ENCODE peak calls at places on chromosomes 4 and X, in nine cellular contexts. One of them, this sample, is unnamed.

GRCh38 chrX:27186671-27187070 is 276.5 kb downstream of the PPP4R3C start:
- DNase-seq in stimulated activated CD8-positive, alpha-beta memory T cell treated with anti-CD3 and anti-CD28 coated beads, Interleukin-4, amount 100 ng/mL, for 4 hours: no peak
- DNase-seq in cerebellar cortex: peak
- DNase-seq in PC-9: peak
- DNase-seq in cardiac septum: no peak
- DNase-seq in fibroblast of pulmonary artery: peak
- DNase-seq in CD4-positive, CD25-positive, alpha-beta regulatory T cell: peak
- DNase-seq in neural crest cell: peak
- DNase-seq in HS-5: peak
- DNase-seq in this sample: no peak

GRCh38 chrX:23844502-23845138 is 61.6 kb downstream of the SAT1 start:
- DNase-seq in stimulated activated CD8-positive, alpha-beta memory T cell treated with anti-CD3 and anti-CD28 coated beads, Interleukin-4, amount 100 ng/mL, for 4 hours: no peak
- DNase-seq in cerebellar cortex: peak
- DNase-seq in PC-9: no peak
- DNase-seq in cardiac septum: no peak
- DNase-seq in fibroblast of pulmonary artery: peak
- DNase-seq in CD4-positive, CD25-positive, alpha-beta regulatory T cell: no peak
- DNase-seq in neural crest cell: no peak
- DNase-seq in HS-5: no peak
- DNase-seq in this sample: peak

GRCh38 chr4:121256887-121257426 is 92.8 kb upstream of the TNIP3 start:
- DNase-seq in stimulated activated CD8-positive, alpha-beta memory T cell treated with anti-CD3 and anti-CD28 coated beads, Interleukin-4, amount 100 ng/mL, for 4 hours: no peak
- DNase-seq in cerebellar cortex: no peak
- DNase-seq in PC-9: no peak
- DNase-seq in cardiac septum: no peak
- DNase-seq in fibroblast of pulmonary artery: no peak
- DNase-seq in CD4-positive, CD25-positive, alpha-beta regulatory T cell: no peak
- DNase-seq in neural crest cell: no peak
- DNase-seq in HS-5: no peak
- DNase-seq in this sample: no peak

GRCh38 chrX:153450949-153451277 is 5.1 kb upstream of the TREX2 start:
- DNase-seq in stimulated activated CD8-positive, alpha-beta memory T cell treated with anti-CD3 and anti-CD28 coated beads, Interleukin-4, amount 100 ng/mL, for 4 hours: no peak
- DNase-seq in cerebellar cortex: no peak
- DNase-seq in PC-9: no peak
- DNase-seq in cardiac septum: peak
- DNase-seq in fibroblast of pulmonary artery: no peak
- DNase-seq in CD4-positive, CD25-positive, alpha-beta regulatory T cell: no peak
- DNase-seq in neural crest cell: no peak
- DNase-seq in HS-5: no peak
- DNase-seq in this sample: no peak

GRCh38 chr4:86845593-86845992 is 3.6 kb downstream of the SLC10A6 start:
- DNase-seq in stimulated activated CD8-positive, alpha-beta memory T cell treated with anti-CD3 and anti-CD28 coated beads, Interleukin-4, amount 100 ng/mL, for 4 hours: no peak
- DNase-seq in cerebellar cortex: no peak
- DNase-seq in PC-9: no peak
- DNase-seq in cardiac septum: no peak
- DNase-seq in fibroblast of pulmonary artery: no peak
- DNase-seq in CD4-positive, CD25-positive, alpha-beta regulatory T cell: no peak
- DNase-seq in neural crest cell: no peak
- DNase-seq in HS-5: no peak
- DNase-seq in this sample: no peak

GRCh38 chr4:88078592-88078991 is 71.2 kb downstream of the PKD2 start:
- DNase-seq in stimulated activated CD8-positive, alpha-beta memory T cell treated with anti-CD3 and anti-CD28 coated beads, Interleukin-4, amount 100 ng/mL, for 4 hours: no peak
- DNase-seq in cerebellar cortex: no peak
- DNase-seq in PC-9: no peak
- DNase-seq in cardiac septum: no peak
- DNase-seq in fibroblast of pulmonary artery: no peak
- DNase-seq in CD4-positive, CD25-positive, alpha-beta regulatory T cell: no peak
- DNase-seq in neural crest cell: no peak
- DNase-seq in HS-5: no peak
- DNase-seq in this sample: no peak

GRCh38 chr4:15653864-15654391 is 1.2 kb downstream of the FBXL5 start:
- DNase-seq in stimulated activated CD8-positive, alpha-beta memory T cell treated with anti-CD3 and anti-CD28 coated beads, Interleukin-4, amount 100 ng/mL, for 4 hours: no peak
- DNase-seq in cerebellar cortex: peak
- DNase-seq in PC-9: peak
- DNase-seq in cardiac septum: no peak
- DNase-seq in fibroblast of pulmonary artery: peak
- DNase-seq in CD4-positive, CD25-positive, alpha-beta regulatory T cell: peak
- DNase-seq in neural crest cell: peak
- DNase-seq in HS-5: no peak
- DNase-seq in this sample: no peak

GRCh38 chrX:133921764-133922389 is 63.5 kb downstream of the GPC3 start:
- DNase-seq in stimulated activated CD8-positive, alpha-beta memory T cell treated with anti-CD3 and anti-CD28 coated beads, Interleukin-4, amount 100 ng/mL, for 4 hours: no peak
- DNase-seq in cerebellar cortex: peak
- DNase-seq in PC-9: peak
- DNase-seq in cardiac septum: no peak
- DNase-seq in fibroblast of pulmonary artery: peak
- DNase-seq in CD4-positive, CD25-positive, alpha-beta regulatory T cell: peak
- DNase-seq in neural crest cell: peak
- DNase-seq in HS-5: no peak
- DNase-seq in this sample: no peak

GRCh38 chr4:826508-827208 is 729 bp upstream of the CPLX1 start:
- DNase-seq in stimulated activated CD8-positive, alpha-beta memory T cell treated with anti-CD3 and anti-CD28 coated beads, Interleukin-4, amount 100 ng/mL, for 4 hours: no peak
- DNase-seq in cerebellar cortex: no peak
- DNase-seq in PC-9: no peak
- DNase-seq in cardiac septum: peak
- DNase-seq in fibroblast of pulmonary artery: no peak
- DNase-seq in CD4-positive, CD25-positive, alpha-beta regulatory T cell: no peak
- DNase-seq in neural crest cell: no peak
- DNase-seq in HS-5: no peak
- DNase-seq in this sample: no peak

GRCh38 chr4:38703625-38704024 is 39.6 kb downstream of the KLF3 start:
- DNase-seq in stimulated activated CD8-positive, alpha-beta memory T cell treated with anti-CD3 and anti-CD28 coated beads, Interleukin-4, amount 100 ng/mL, for 4 hours: no peak
- DNase-seq in cerebellar cortex: no peak
- DNase-seq in PC-9: no peak
- DNase-seq in cardiac septum: no peak
- DNase-seq in fibroblast of pulmonary artery: no peak
- DNase-seq in CD4-positive, CD25-positive, alpha-beta regulatory T cell: no peak
- DNase-seq in neural crest cell: no peak
- DNase-seq in HS-5: no peak
- DNase-seq in this sample: no peak

GRCh38 chrX:31251336-31251735 is 179.5 kb upstream of the FTHL17 start:
- DNase-seq in stimulated activated CD8-positive, alpha-beta memory T cell treated with anti-CD3 and anti-CD28 coated beads, Interleukin-4, amount 100 ng/mL, for 4 hours: no peak
- DNase-seq in cerebellar cortex: no peak
- DNase-seq in PC-9: no peak
- DNase-seq in cardiac septum: no peak
- DNase-seq in fibroblast of pulmonary artery: peak
- DNase-seq in CD4-positive, CD25-positive, alpha-beta regulatory T cell: no peak
- DNase-seq in neural crest cell: no peak
- DNase-seq in HS-5: no peak
- DNase-seq in this sample: no peak

GRCh38 chr4:47271296-47271695 is 192.2 kb downstream of the COMMD8 start:
- DNase-seq in stimulated activated CD8-positive, alpha-beta memory T cell treated with anti-CD3 and anti-CD28 coated beads, Interleukin-4, amount 100 ng/mL, for 4 hours: no peak
- DNase-seq in cerebellar cortex: peak
- DNase-seq in PC-9: no peak
- DNase-seq in cardiac septum: no peak
- DNase-seq in fibroblast of pulmonary artery: no peak
- DNase-seq in CD4-positive, CD25-positive, alpha-beta regulatory T cell: no peak
- DNase-seq in neural crest cell: no peak
- DNase-seq in HS-5: no peak
- DNase-seq in this sample: no peak

GRCh38 chr4:140247237-140247636 is 93.3 kb upstream of the MAML3 start:
- DNase-seq in stimulated activated CD8-positive, alpha-beta memory T cell treated with anti-CD3 and anti-CD28 coated beads, Interleukin-4, amount 100 ng/mL, for 4 hours: no peak
- DNase-seq in cerebellar cortex: no peak
- DNase-seq in PC-9: no peak
- DNase-seq in cardiac septum: no peak
- DNase-seq in fibroblast of pulmonary artery: no peak
- DNase-seq in CD4-positive, CD25-positive, alpha-beta regulatory T cell: no peak
- DNase-seq in neural crest cell: no peak
- DNase-seq in HS-5: no peak
- DNase-seq in this sample: no peak

GRCh38 chrX:26789751-26790150 is 573.8 kb downstream of the MAGEB5 start:
- DNase-seq in stimulated activated CD8-positive, alpha-beta memory T cell treated with anti-CD3 and anti-CD28 coated beads, Interleukin-4, amount 100 ng/mL, for 4 hours: no peak
- DNase-seq in cerebellar cortex: no peak
- DNase-seq in PC-9: no peak
- DNase-seq in cardiac septum: no peak
- DNase-seq in fibroblast of pulmonary artery: no peak
- DNase-seq in CD4-positive, CD25-positive, alpha-beta regulatory T cell: no peak
- DNase-seq in neural crest cell: no peak
- DNase-seq in HS-5: no peak
- DNase-seq in this sample: no peak

GRCh38 chrX:18652636-18653035 is 19.3 kb downstream of the RS1 start:
- DNase-seq in stimulated activated CD8-positive, alpha-beta memory T cell treated with anti-CD3 and anti-CD28 coated beads, Interleukin-4, amount 100 ng/mL, for 4 hours: no peak
- DNase-seq in cerebellar cortex: no peak
- DNase-seq in PC-9: no peak
- DNase-seq in cardiac septum: no peak
- DNase-seq in fibroblast of pulmonary artery: no peak
- DNase-seq in CD4-positive, CD25-positive, alpha-beta regulatory T cell: no peak
- DNase-seq in neural crest cell: no peak
- DNase-seq in HS-5: no peak
- DNase-seq in this sample: no peak

GRCh38 chr4:1187182-1187581 is 14.8 kb upstream of the SPON2 start:
- DNase-seq in stimulated activated CD8-positive, alpha-beta memory T cell treated with anti-CD3 and anti-CD28 coated beads, Interleukin-4, amount 100 ng/mL, for 4 hours: no peak
- DNase-seq in cerebellar cortex: no peak
- DNase-seq in PC-9: no peak
- DNase-seq in cardiac septum: no peak
- DNase-seq in fibroblast of pulmonary artery: no peak
- DNase-seq in CD4-positive, CD25-positive, alpha-beta regulatory T cell: peak
- DNase-seq in neural crest cell: no peak
- DNase-seq in HS-5: no peak
- DNase-seq in this sample: no peak

GRCh38 chr4:77599378-77599777 is 6.2 kb upstream of the CXCL13 start:
- DNase-seq in stimulated activated CD8-positive, alpha-beta memory T cell treated with anti-CD3 and anti-CD28 coated beads, Interleukin-4, amount 100 ng/mL, for 4 hours: no peak
- DNase-seq in cerebellar cortex: peak
- DNase-seq in PC-9: no peak
- DNase-seq in cardiac septum: no peak
- DNase-seq in fibroblast of pulmonary artery: peak
- DNase-seq in CD4-positive, CD25-positive, alpha-beta regulatory T cell: peak
- DNase-seq in neural crest cell: peak
- DNase-seq in HS-5: no peak
- DNase-seq in this sample: no peak

GRCh38 chr4:71867598-71867997 is 83.7 kb upstream of the GC start:
- DNase-seq in stimulated activated CD8-positive, alpha-beta memory T cell treated with anti-CD3 and anti-CD28 coated beads, Interleukin-4, amount 100 ng/mL, for 4 hours: no peak
- DNase-seq in cerebellar cortex: no peak
- DNase-seq in PC-9: no peak
- DNase-seq in cardiac septum: no peak
- DNase-seq in fibroblast of pulmonary artery: peak
- DNase-seq in CD4-positive, CD25-positive, alpha-beta regulatory T cell: no peak
- DNase-seq in neural crest cell: no peak
- DNase-seq in HS-5: no peak
- DNase-seq in this sample: no peak

GRCh38 chrX:15973941-15974340 is 119.3 kb upstream of the AP1S2 start:
- DNase-seq in stimulated activated CD8-positive, alpha-beta memory T cell treated with anti-CD3 and anti-CD28 coated beads, Interleukin-4, amount 100 ng/mL, for 4 hours: no peak
- DNase-seq in cerebellar cortex: no peak
- DNase-seq in PC-9: no peak
- DNase-seq in cardiac septum: no peak
- DNase-seq in fibroblast of pulmonary artery: peak
- DNase-seq in CD4-positive, CD25-positive, alpha-beta regulatory T cell: no peak
- DNase-seq in neural crest cell: no peak
- DNase-seq in HS-5: no peak
- DNase-seq in this sample: peak

GRCh38 chr4:1058997-1059665 is 47.7 kb downstream of the FGFRL1 start:
- DNase-seq in stimulated activated CD8-positive, alpha-beta memory T cell treated with anti-CD3 and anti-CD28 coated beads, Interleukin-4, amount 100 ng/mL, for 4 hours: no peak
- DNase-seq in cerebellar cortex: no peak
- DNase-seq in PC-9: no peak
- DNase-seq in cardiac septum: peak
- DNase-seq in fibroblast of pulmonary artery: no peak
- DNase-seq in CD4-positive, CD25-positive, alpha-beta regulatory T cell: no peak
- DNase-seq in neural crest cell: no peak
- DNase-seq in HS-5: no peak
- DNase-seq in this sample: peak

This sample was measured in lower leg skin.